ENCODE peak calls at places on chromosomes 7 and 10, in seven cellular contexts. One of them, this sample, is unnamed.

GRCh38 chr10:128150045-128150493 is 23.8 kb upstream of the MKI67 start:
- DNase-seq in omental fat pad: no peak
- DNase-seq in WTC11: peak; percentile 83
- DNase-seq in tibial artery: no peak
- DNase-seq in SK-N-SH: peak; percentile 99
- DNase-seq in lower lobe of right lung: peak; percentile 78
- DNase-seq in HCT116: peak; percentile 53
- DNase-seq in this sample: peak; percentile 88

GRCh38 chr7:37901236-37901827 is 15.3 kb downstream of the SFRP4 start:
- DNase-seq in omental fat pad: no peak
- DNase-seq in WTC11: no peak
- DNase-seq in tibial artery: no peak
- DNase-seq in SK-N-SH: peak; percentile 47
- DNase-seq in lower lobe of right lung: no peak
- DNase-seq in HCT116: peak; percentile 13
- DNase-seq in this sample: no peak

GRCh38 chr7:28017372-28017771 is 163.2 kb downstream of the JAZF1 start:
- DNase-seq in omental fat pad: no peak
- DNase-seq in WTC11: no peak
- DNase-seq in tibial artery: no peak
- DNase-seq in SK-N-SH: no peak
- DNase-seq in lower lobe of right lung: no peak
- DNase-seq in HCT116: no peak
- DNase-seq in this sample: no peak

GRCh38 chr7:80630611-80631010 is 7.8 kb upstream of the CD36 start:
- DNase-seq in omental fat pad: no peak
- DNase-seq in WTC11: no peak
- DNase-seq in tibial artery: no peak
- DNase-seq in SK-N-SH: no peak
- DNase-seq in lower lobe of right lung: no peak
- DNase-seq in HCT116: no peak
- DNase-seq in this sample: no peak

GRCh38 chr10:30231071-30231652 is 117.9 kb downstream of the MTPAP start:
- DNase-seq in omental fat pad: no peak
- DNase-seq in WTC11: no peak
- DNase-seq in tibial artery: no peak
- DNase-seq in SK-N-SH: no peak
- DNase-seq in lower lobe of right lung: no peak
- DNase-seq in HCT116: no peak
- DNase-seq in this sample: no peak

GRCh38 chr7:123557016-123557630 is 495 bp downstream of the NDUFA5 start:
- DNase-seq in omental fat pad: no peak
- DNase-seq in WTC11: no peak
- DNase-seq in tibial artery: no peak
- DNase-seq in SK-N-SH: no peak
- DNase-seq in lower lobe of right lung: no peak
- DNase-seq in HCT116: no peak
- DNase-seq in this sample: no peak

GRCh38 chr10:112209534-112210200 is 26.1 kb upstream of the GPAM start:
- DNase-seq in omental fat pad: no peak
- DNase-seq in WTC11: no peak
- DNase-seq in tibial artery: no peak
- DNase-seq in SK-N-SH: peak; percentile 68
- DNase-seq in lower lobe of right lung: no peak
- DNase-seq in HCT116: no peak
- DNase-seq in this sample: no peak

GRCh38 chr7:29208410-29209250 is 14.1 kb downstream of the CHN2 start:
- DNase-seq in omental fat pad: no peak
- DNase-seq in WTC11: no peak
- DNase-seq in tibial artery: no peak
- DNase-seq in SK-N-SH: no peak
- DNase-seq in lower lobe of right lung: no peak
- DNase-seq in HCT116: no peak
- DNase-seq in this sample: no peak

GRCh38 chr7:22267989-22268615 is 88.9 kb downstream of the RAPGEF5 start:
- DNase-seq in omental fat pad: no peak
- DNase-seq in WTC11: no peak
- DNase-seq in tibial artery: no peak
- DNase-seq in SK-N-SH: no peak
- DNase-seq in lower lobe of right lung: no peak
- DNase-seq in HCT116: no peak
- DNase-seq in this sample: no peak

GRCh38 chr7:18873674-18874341 is 243.6 kb downstream of the TWIST1 start:
- DNase-seq in omental fat pad: no peak
- DNase-seq in WTC11: peak; percentile 41
- DNase-seq in tibial artery: no peak
- DNase-seq in SK-N-SH: peak; percentile 19
- DNase-seq in lower lobe of right lung: no peak
- DNase-seq in HCT116: no peak
- DNase-seq in this sample: no peak
- TF ChIP-seq CTCF in omental fat pad: no peak
- TF ChIP-seq CTCF in WTC11: peak; percentile 36
- TF ChIP-seq CTCF in tibial artery: no peak
- TF ChIP-seq CTCF in SK-N-SH: peak; percentile 77
- TF ChIP-seq CTCF in lower lobe of right lung: no peak
- TF ChIP-seq CTCF in HCT116: peak; percentile 56
- TF ChIP-seq CTCF in this sample: no peak

GRCh38 chr10:96290368-96291133 is 13.7 kb upstream of the DNTT start:
- DNase-seq in omental fat pad: no peak
- DNase-seq in WTC11: no peak
- DNase-seq in tibial artery: no peak
- DNase-seq in SK-N-SH: no peak
- DNase-seq in lower lobe of right lung: no peak
- DNase-seq in HCT116: no peak
- DNase-seq in this sample: no peak

GRCh38 chr10:96288151-96288621 is 16.0 kb upstream of the DNTT start:
- DNase-seq in omental fat pad: no peak
- DNase-seq in WTC11: no peak
- DNase-seq in tibial artery: no peak
- DNase-seq in SK-N-SH: no peak
- DNase-seq in lower lobe of right lung: no peak
- DNase-seq in HCT116: no peak
- DNase-seq in this sample: no peak

GRCh38 chr10:96289218-96289910 is 14.9 kb upstream of the DNTT start:
- DNase-seq in omental fat pad: no peak
- DNase-seq in WTC11: no peak
- DNase-seq in tibial artery: no peak
- DNase-seq in SK-N-SH: no peak
- DNase-seq in lower lobe of right lung: no peak
- DNase-seq in HCT116: no peak
- DNase-seq in this sample: no peak

GRCh38 chr10:96295475-96295874 is 8.8 kb upstream of the DNTT start:
- DNase-seq in omental fat pad: no peak
- DNase-seq in WTC11: no peak
- DNase-seq in tibial artery: no peak
- DNase-seq in SK-N-SH: no peak
- DNase-seq in lower lobe of right lung: no peak
- DNase-seq in HCT116: no peak
- DNase-seq in this sample: no peak

GRCh38 chr10:96292971-96293909 is 11.0 kb upstream of the DNTT start:
- DNase-seq in omental fat pad: no peak
- DNase-seq in WTC11: no peak
- DNase-seq in tibial artery: no peak
- DNase-seq in SK-N-SH: peak; percentile 36
- DNase-seq in lower lobe of right lung: no peak
- DNase-seq in HCT116: peak; percentile 47
- DNase-seq in this sample: peak; percentile 41
- TF ChIP-seq CTCF in omental fat pad: no peak
- TF ChIP-seq CTCF in WTC11: no peak
- TF ChIP-seq CTCF in tibial artery: peak; percentile 56
- TF ChIP-seq CTCF in SK-N-SH: peak; percentile 64
- TF ChIP-seq CTCF in lower lobe of right lung: peak; percentile 66
- TF ChIP-seq CTCF in HCT116: peak; percentile 67
- TF ChIP-seq CTCF in this sample: no peak

GRCh38 chr10:116809528-116810500 is 39.5 kb upstream of the ENO4 start:
- DNase-seq in omental fat pad: no peak
- DNase-seq in WTC11: peak; percentile 75
- DNase-seq in tibial artery: no peak
- DNase-seq in SK-N-SH: peak; percentile 70
- DNase-seq in lower lobe of right lung: no peak
- DNase-seq in HCT116: peak; percentile 31
- DNase-seq in this sample: no peak
- TF ChIP-seq CTCF in omental fat pad: no peak
- TF ChIP-seq CTCF in WTC11: peak; percentile 89
- TF ChIP-seq CTCF in tibial artery: peak; percentile 18
- TF ChIP-seq CTCF in SK-N-SH: peak; percentile 54
- TF ChIP-seq CTCF in lower lobe of right lung: peak; percentile 34
- TF ChIP-seq CTCF in HCT116: peak; percentile 93
- TF ChIP-seq CTCF in this sample: peak; percentile 45

DNA sequence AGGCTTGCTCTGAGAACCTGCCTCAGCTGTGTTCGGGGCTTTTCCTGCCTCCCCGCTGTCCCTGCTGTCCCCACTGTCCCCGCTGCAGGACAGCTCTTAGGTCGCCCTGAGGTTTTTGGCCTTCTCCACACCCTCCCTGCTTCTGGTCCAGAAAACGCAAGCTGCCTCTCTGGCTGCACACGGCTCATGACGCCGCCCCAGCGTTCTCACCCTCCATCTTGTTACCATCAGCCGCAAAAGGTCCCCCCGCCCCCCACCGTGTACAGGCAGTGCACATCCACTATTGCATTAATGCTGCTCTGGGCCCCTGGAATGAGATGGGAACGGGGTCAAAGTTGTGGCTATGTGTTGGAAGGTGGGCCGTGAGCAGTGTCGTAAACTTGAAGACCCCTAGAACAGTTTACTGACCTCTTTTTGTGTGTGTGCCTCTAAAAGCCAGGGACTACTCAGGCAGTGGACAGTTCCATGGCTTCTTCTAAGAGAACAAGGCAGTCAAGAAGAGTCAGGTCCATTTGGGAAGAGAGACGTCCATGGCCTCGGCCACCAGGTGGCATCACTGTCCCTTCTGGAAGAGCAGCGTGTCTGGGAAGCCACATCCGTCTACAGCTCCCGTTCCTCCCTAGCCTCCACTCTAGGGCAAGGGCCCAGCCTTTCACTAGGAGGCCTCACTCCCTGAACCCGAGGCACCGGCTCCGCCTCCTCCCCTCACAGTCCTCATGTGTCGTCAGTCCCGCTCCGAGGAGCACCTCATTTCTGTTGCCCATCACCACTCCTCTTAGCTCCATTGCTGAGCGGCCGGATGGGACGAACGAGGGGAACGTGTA is 38.5 kb upstream of the MKRN1 start:
- DNase-seq in omental fat pad: peak; percentile 80
- DNase-seq in WTC11: peak; percentile 95
- DNase-seq in tibial artery: peak; percentile 88
- DNase-seq in SK-N-SH: peak; percentile 94
- DNase-seq in lower lobe of right lung: peak; percentile 89
- DNase-seq in HCT116: peak; percentile 86
- DNase-seq in this sample: peak; percentile 88
- TF ChIP-seq CTCF in omental fat pad: peak; percentile 68
- TF ChIP-seq CTCF in WTC11: peak; percentile 80
- TF ChIP-seq CTCF in tibial artery: peak; percentile 86
- TF ChIP-seq CTCF in SK-N-SH: peak; percentile 95
- TF ChIP-seq CTCF in lower lobe of right lung: peak; percentile 84
- TF ChIP-seq CTCF in HCT116: peak; percentile 76
- TF ChIP-seq CTCF in this sample: peak; percentile 80

GRCh38 chr7:140924019-140924820 is 509 bp downstream of the BRAF start:
- DNase-seq in omental fat pad: peak; percentile 31
- DNase-seq in WTC11: peak; percentile 81
- DNase-seq in tibial artery: peak; percentile 68
- DNase-seq in SK-N-SH: peak; percentile 94
- DNase-seq in lower lobe of right lung: peak; percentile 85
- DNase-seq in HCT116: peak; percentile 32
- DNase-seq in this sample: peak; percentile 25
- TF ChIP-seq CTCF in omental fat pad: no peak
- TF ChIP-seq CTCF in WTC11: no peak
- TF ChIP-seq CTCF in tibial artery: peak; percentile 31
- TF ChIP-seq CTCF in SK-N-SH: peak; percentile 72
- TF ChIP-seq CTCF in lower lobe of right lung: peak; percentile 44
- TF ChIP-seq CTCF in HCT116: peak; percentile 50
- TF ChIP-seq CTCF in this sample: peak; percentile 16

GRCh38 chr10:72694476-72695369 is 2.8 kb downstream of the MCU start:
- DNase-seq in omental fat pad: no peak
- DNase-seq in WTC11: no peak
- DNase-seq in tibial artery: no peak
- DNase-seq in SK-N-SH: peak; percentile 37
- DNase-seq in lower lobe of right lung: no peak
- DNase-seq in HCT116: no peak
- DNase-seq in this sample: no peak
- TF ChIP-seq CTCF in omental fat pad: no peak
- TF ChIP-seq CTCF in WTC11: no peak
- TF ChIP-seq CTCF in tibial artery: peak; percentile 56
- TF ChIP-seq CTCF in SK-N-SH: peak; percentile 64
- TF ChIP-seq CTCF in lower lobe of right lung: peak; percentile 39
- TF ChIP-seq CTCF in HCT116: peak; percentile 54
- TF ChIP-seq CTCF in this sample: no peak

DNA sequence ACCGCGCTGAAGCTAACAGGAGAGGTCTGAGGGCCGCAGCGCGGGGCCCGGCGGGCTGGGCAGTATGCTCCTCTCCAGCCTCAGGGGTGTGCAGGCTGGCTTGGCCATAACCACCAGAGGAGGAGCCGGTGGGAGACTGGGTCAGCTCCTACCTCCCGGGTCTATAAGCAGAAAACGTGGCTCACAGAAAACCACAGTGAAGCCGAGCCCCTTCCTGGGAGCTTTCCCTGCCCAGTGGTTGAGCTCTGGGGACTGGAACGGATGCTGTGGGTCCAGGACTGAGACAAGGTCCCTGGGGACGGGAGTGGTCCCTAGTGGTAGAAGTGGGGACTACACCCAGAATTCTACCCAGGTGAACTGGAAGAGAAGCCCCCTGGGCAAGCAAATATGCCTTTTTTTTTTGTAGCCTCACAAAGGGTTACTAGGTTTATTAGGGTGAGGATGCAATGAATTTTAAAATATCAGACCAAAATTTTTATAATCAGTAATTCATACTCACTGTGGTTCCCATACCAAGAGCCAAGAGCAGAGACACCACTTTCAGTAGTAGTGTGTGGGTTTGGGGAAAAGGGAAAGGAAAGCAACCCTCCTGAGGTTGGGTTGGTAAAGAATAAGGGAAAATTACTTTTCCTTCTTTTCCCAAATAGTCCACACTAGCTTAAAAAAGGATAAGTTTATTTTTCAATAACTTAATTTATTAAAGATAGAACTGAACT is 67.9 kb upstream of the PRKCQ start:
- DNase-seq in omental fat pad: no peak
- DNase-seq in WTC11: peak; percentile 87
- DNase-seq in tibial artery: no peak
- DNase-seq in SK-N-SH: peak; percentile 75
- DNase-seq in lower lobe of right lung: peak; percentile 54
- DNase-seq in HCT116: peak; percentile 22
- DNase-seq in this sample: peak; percentile 55
- TF ChIP-seq CTCF in omental fat pad: no peak
- TF ChIP-seq CTCF in WTC11: peak; percentile 83
- TF ChIP-seq CTCF in tibial artery: peak; percentile 17
- TF ChIP-seq CTCF in SK-N-SH: peak; percentile 70
- TF ChIP-seq CTCF in lower lobe of right lung: peak; percentile 76
- TF ChIP-seq CTCF in HCT116: peak; percentile 73
- TF ChIP-seq CTCF in this sample: peak; percentile 90

DNA sequence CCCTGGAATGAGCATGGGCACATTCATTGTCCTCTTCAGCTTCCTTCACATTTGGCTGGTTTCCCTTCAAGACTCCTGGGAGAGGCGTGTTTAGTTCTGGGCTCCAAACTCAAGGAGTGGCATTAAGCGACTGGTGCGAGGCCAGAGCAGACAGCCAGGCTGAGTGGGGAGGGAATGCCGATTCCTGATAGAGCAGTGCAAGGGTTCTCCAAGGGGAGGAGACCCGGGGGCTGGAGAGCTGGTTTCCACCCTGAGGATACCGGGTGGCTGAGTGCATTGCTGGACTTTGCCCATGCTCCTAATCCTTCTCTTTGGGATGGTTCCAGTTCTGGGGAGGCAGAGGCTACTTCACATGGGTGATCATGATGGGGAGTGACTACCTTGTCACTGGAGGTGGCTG is 372.1 kb downstream of the RPS24 start:
- DNase-seq in omental fat pad: no peak
- DNase-seq in WTC11: no peak
- DNase-seq in tibial artery: no peak
- DNase-seq in SK-N-SH: no peak
- DNase-seq in lower lobe of right lung: no peak
- DNase-seq in HCT116: no peak
- DNase-seq in this sample: no peak
- TF ChIP-seq CTCF in omental fat pad: no peak
- TF ChIP-seq CTCF in WTC11: no peak
- TF ChIP-seq CTCF in tibial artery: no peak
- TF ChIP-seq CTCF in SK-N-SH: no peak
- TF ChIP-seq CTCF in lower lobe of right lung: no peak
- TF ChIP-seq CTCF in HCT116: no peak
- TF ChIP-seq CTCF in this sample: no peak